ENCODE peak calls at places on chromosomes 16 and 17, in five cellular contexts. One of them, this sample, is unnamed. For H3F3A, the result is how much of the 10 kb centered on the place peaks cover.

GRCh38 chr16:75860654-75861053 is 134.4 kb upstream of the CPHXL start:
- DNase-seq in neural progenitor cell: peak
- DNase-seq in MM.1S: no peak
- DNase-seq in PC-3: no peak
- DNase-seq in GM23338: peak
- DNase-seq in this sample: no peak

GRCh38 chr16:72877374-72878028 is 170.4 kb downstream of the ZFHX3 start:
- DNase-seq in PC-3: peak
- DNase-seq in neural progenitor cell: no peak
- DNase-seq in GM23338: no peak
- DNase-seq in MM.1S: no peak
- DNase-seq in this sample: peak

GRCh38 chr17:7023576-7024401 is 939 bp downstream of the BCL6B start:
- DNase-seq in GM23338: peak
- DNase-seq in neural progenitor cell: peak
- DNase-seq in MM.1S: peak
- DNase-seq in PC-3: peak
- DNase-seq in this sample: peak

GRCh38 chr16:89602273-89602951 is 11.0 kb upstream of the DPEP1 start:
- DNase-seq in GM23338: peak
- DNase-seq in neural progenitor cell: peak
- DNase-seq in PC-3: peak
- DNase-seq in MM.1S: no peak
- DNase-seq in this sample: peak

GRCh38 chr17:81808778-81809555 is 5.0 kb downstream of the GCGR start:
- DNase-seq in GM23338: no peak
- DNase-seq in MM.1S: no peak
- DNase-seq in neural progenitor cell: no peak
- DNase-seq in PC-3: no peak
- DNase-seq in this sample: no peak

GRCh38 chr17:73293480-73293911 is 18.3 kb downstream of the CDC42EP4 start:
- DNase-seq in PC-3: peak
- DNase-seq in GM23338: no peak
- DNase-seq in neural progenitor cell: no peak
- DNase-seq in MM.1S: no peak
- DNase-seq in this sample: peak

GRCh38 chr17:17710728-17711541 is 29.7 kb downstream of the RAI1 start:
- DNase-seq in GM23338: peak
- DNase-seq in neural progenitor cell: peak
- DNase-seq in PC-3: peak
- DNase-seq in MM.1S: no peak
- DNase-seq in this sample: peak

GRCh38 chr17:48841395-48841831 is 10.6 kb downstream of the CALCOCO2 start:
- DNase-seq in MM.1S: peak
- DNase-seq in PC-3: no peak
- DNase-seq in neural progenitor cell: no peak
- DNase-seq in GM23338: no peak
- DNase-seq in this sample: no peak

GRCh38 chr16:88783391-88784073 is 1.5 kb downstream of the PIEZO1 start:
- DNase-seq in GM23338: no peak
- DNase-seq in neural progenitor cell: no peak
- DNase-seq in PC-3: peak
- DNase-seq in MM.1S: peak
- DNase-seq in this sample: no peak

GRCh38 chr17:78873519-78874340 is 29.3 kb downstream of the CEP295NL start:
- DNase-seq in PC-3: peak
- DNase-seq in GM23338: no peak
- DNase-seq in MM.1S: no peak
- DNase-seq in neural progenitor cell: peak
- DNase-seq in this sample: peak

GRCh38 chr16:14523632-14524031 is 106.4 kb downstream of the PARN start:
- DNase-seq in GM23338: peak
- DNase-seq in neural progenitor cell: peak
- DNase-seq in PC-3: no peak
- DNase-seq in MM.1S: no peak
- DNase-seq in this sample: no peak

GRCh38 chr16:57029161-57030160 is 40.1 kb downstream of the NLRC5 start:
- DNase-seq in GM23338: no peak
- DNase-seq in neural progenitor cell: no peak
- DNase-seq in MM.1S: no peak
- DNase-seq in PC-3: peak
- DNase-seq in this sample: peak

GRCh38 chr17:81241648-81242420 is 2.7 kb downstream of the NDUFAF8 start:
- DNase-seq in GM23338: peak
- DNase-seq in neural progenitor cell: peak
- DNase-seq in PC-3: peak
- DNase-seq in MM.1S: peak
- DNase-seq in this sample: no peak

GRCh38 chr16:920722-921121 is 50.1 kb downstream of the LMF1 start:
- DNase-seq in neural progenitor cell: peak
- DNase-seq in PC-3: no peak
- DNase-seq in MM.1S: no peak
- DNase-seq in GM23338: no peak
- DNase-seq in this sample: no peak

GRCh38 chr16:49698416-49698815 is 157.5 kb downstream of the ZNF423 start:
- DNase-seq in neural progenitor cell: peak
- DNase-seq in GM23338: peak
- DNase-seq in PC-3: no peak
- DNase-seq in MM.1S: no peak
- DNase-seq in this sample: no peak
- TF ChIP-seq EZH2 in neural progenitor cell: no peak
- TF ChIP-seq EZH2 in GM23338: no peak
- TF ChIP-seq EZH2 in PC-3: no peak
- TF ChIP-seq EZH2 in MM.1S: no peak
- TF ChIP-seq EZH2 in this sample: no peak

DNA sequence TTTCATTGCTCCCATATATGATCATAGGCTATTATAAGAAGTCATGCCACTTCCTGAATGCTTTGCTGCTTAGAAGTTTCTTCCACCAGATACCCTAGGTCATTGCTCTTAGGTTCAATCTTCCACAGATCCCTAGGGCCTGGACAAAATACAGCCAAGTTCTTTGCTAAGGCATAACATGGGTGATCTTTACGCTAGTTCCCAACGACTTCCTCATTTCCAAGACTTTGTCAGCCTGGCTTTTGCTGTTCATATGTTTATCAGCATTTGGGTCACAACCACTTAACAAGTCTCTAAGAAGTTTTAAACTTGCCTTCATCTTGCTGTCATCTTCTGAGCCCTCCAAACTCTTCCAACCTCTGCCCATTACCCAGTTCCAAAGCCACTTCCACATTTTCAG is 20.1 kb upstream of the DLX3 start:
- DNase-seq in neural progenitor cell: no peak
- DNase-seq in GM23338: no peak
- DNase-seq in MM.1S: no peak
- DNase-seq in PC-3: no peak
- DNase-seq in this sample: no peak
- H3F3A ChIP-seq in neural progenitor cell: under half
- H3F3A ChIP-seq in GM23338: under half
- H3F3A ChIP-seq in MM.1S: under half
- H3F3A ChIP-seq in PC-3: under half
- H3F3A ChIP-seq in this sample: under half

GRCh38 chr16:8634991-8635736 is 13.7 kb downstream of the METTL22 start:
- DNase-seq in GM23338: peak
- DNase-seq in PC-3: peak
- DNase-seq in MM.1S: no peak
- DNase-seq in neural progenitor cell: peak
- DNase-seq in this sample: no peak
- TF ChIP-seq CTCF in GM23338: peak
- TF ChIP-seq CTCF in PC-3: peak
- TF ChIP-seq CTCF in MM.1S: peak
- TF ChIP-seq CTCF in neural progenitor cell: peak
- TF ChIP-seq CTCF in this sample: no peak

GRCh38 chr16:51049276-51049675 is 101.8 kb downstream of the SALL1 start:
- DNase-seq in GM23338: no peak
- DNase-seq in neural progenitor cell: no peak
- DNase-seq in PC-3: no peak
- DNase-seq in MM.1S: no peak
- DNase-seq in this sample: no peak

GRCh38 chr16:51051671-51052070 is 99.4 kb downstream of the SALL1 start:
- DNase-seq in GM23338: no peak
- DNase-seq in MM.1S: no peak
- DNase-seq in neural progenitor cell: no peak
- DNase-seq in PC-3: no peak
- DNase-seq in this sample: no peak

GRCh38 chr16:51048544-51048943 is 102.5 kb downstream of the SALL1 start:
- DNase-seq in GM23338: no peak
- DNase-seq in PC-3: no peak
- DNase-seq in neural progenitor cell: no peak
- DNase-seq in MM.1S: no peak
- DNase-seq in this sample: no peak

GRCh38 chr16:51049678-51050378 is 101.2 kb downstream of the SALL1 start:
- DNase-seq in PC-3: no peak
- DNase-seq in GM23338: peak
- DNase-seq in neural progenitor cell: no peak
- DNase-seq in MM.1S: no peak
- DNase-seq in this sample: no peak

GRCh38 chr16:51050379-51050710 is 100.7 kb downstream of the SALL1 start:
- DNase-seq in neural progenitor cell: no peak
- DNase-seq in GM23338: no peak
- DNase-seq in MM.1S: no peak
- DNase-seq in PC-3: no peak
- DNase-seq in this sample: no peak
- TF ChIP-seq EZH2 in neural progenitor cell: no peak
- TF ChIP-seq EZH2 in GM23338: no peak
- TF ChIP-seq EZH2 in MM.1S: no peak
- TF ChIP-seq EZH2 in PC-3: no peak
- TF ChIP-seq EZH2 in this sample: no peak

DNA sequence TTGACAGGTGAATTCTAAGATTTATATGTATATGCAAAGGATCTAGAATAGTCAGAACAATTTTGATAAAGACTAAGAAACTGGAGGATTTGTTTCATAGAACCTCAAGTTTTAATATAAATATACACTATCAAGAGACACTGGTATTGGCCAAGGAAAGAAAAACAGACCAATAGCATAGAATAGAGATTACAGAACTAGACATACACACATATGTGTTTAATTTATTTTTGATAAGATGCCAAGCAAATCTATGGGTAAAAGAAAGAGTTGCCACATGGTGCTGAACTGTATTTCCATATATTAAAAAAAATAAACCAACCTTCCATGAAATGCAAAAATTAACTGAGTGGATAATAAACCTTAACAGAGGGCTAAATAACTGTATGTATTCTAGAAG is 27.9 kb upstream of the LRRC37A3 start:
- DNase-seq in MM.1S: no peak
- DNase-seq in neural progenitor cell: no peak
- DNase-seq in PC-3: no peak
- DNase-seq in GM23338: no peak
- DNase-seq in this sample: no peak
- H3F3A ChIP-seq in MM.1S: under half
- H3F3A ChIP-seq in neural progenitor cell: under half
- H3F3A ChIP-seq in PC-3: under half
- H3F3A ChIP-seq in GM23338: under half
- H3F3A ChIP-seq in this sample: under half

This sample was measured in PC-9.